ENCODE peak calls at places on chromosomes 3 and 15, in ten cellular contexts. E, J, A, Y, N, Q, L, V, C and W are unnamed samples.

GRCh38 chr15:67116742-67117141 is 51.3 kb downstream of the SMAD3 start:
- DNase-seq in Y (no peak), N (no peak), L (no peak), V (no peak), C (no peak), Q (no peak), E (no peak), A (no peak), J (no peak), W (no peak)

GRCh38 chr3:38907426-38907825 is 91.4 kb upstream of the SCN10A start:
- DNase-seq in J (no peak), Y (no peak), E (no peak), N (no peak), Q (no peak), C (no peak), A (no peak), V (no peak), L (no peak), W (no peak)

GRCh38 chr3:193915613-193916012 is 220.3 kb upstream of the HES1 start:
- DNase-seq in C (no peak), Q (no peak), V (no peak), E (no peak), L (no peak), J (no peak), N (no peak), A (no peak), Y (no peak), W (no peak)

GRCh38 chr3:51684971-51685751 is 14.1 kb downstream of the TEX264 start:
- DNase-seq in E (no peak), C (no peak), N (no peak), Q (no peak), L (no peak), V (no peak), Y (no peak), A (no peak), J (no peak), W (no peak)

GRCh38 chr15:61157933-61158332 is 71.2 kb downstream of the RORA start:
- DNase-seq in Q (no peak), V (no peak), N (peak), E (no peak), C (peak), L (no peak), A (no peak), Y (no peak), J (no peak), W (no peak)

GRCh38 chr3:51955893-51956770 is 951 bp downstream of the GPR62 start:
- DNase-seq in C (peak), J (peak), E (no peak), A (no peak), Q (no peak), V (no peak), L (no peak), N (no peak), Y (no peak), W (no peak)

GRCh38 chr15:69090197-69090948 is 70.1 kb upstream of the GLCE start:
- DNase-seq in Y (no peak), N (no peak), J (no peak), V (no peak), L (no peak), E (no peak), C (peak), Q (no peak), A (no peak), W (no peak)

GRCh38 chr15:71473751-71474150 is 336.6 kb upstream of the NR2E3 start:
- DNase-seq in J (no peak), A (no peak), Q (no peak), E (no peak), N (no peak), L (no peak), Y (no peak), C (no peak), V (no peak), W (no peak)

GRCh38 chr3:156378871-156379270 is 176.0 kb downstream of the SSR3 start:
- DNase-seq in E (no peak), V (peak), A (no peak), C (no peak), J (no peak), Q (no peak), N (no peak), Y (no peak), L (no peak), W (no peak)

GRCh38 chr3:157174265-157174615 is 14.3 kb upstream of the CCNL1 start:
- DNase-seq in V (peak), L (no peak), N (no peak), J (no peak), C (no peak), E (no peak), Y (no peak), A (no peak), Q (no peak), W (no peak)

GRCh38 chr3:106305882-106306445 is 437.2 kb upstream of the CBLB start:
- DNase-seq in A (no peak), N (no peak), J (no peak), E (no peak), Y (no peak), L (no peak), C (no peak), V (no peak), Q (no peak), W (no peak)

GRCh38 chr3:23263796-23264195 is 60.7 kb downstream of the UBE2E2 start:
- DNase-seq in V (no peak), C (peak), N (no peak), J (no peak), L (no peak), A (no peak), Q (no peak), Y (no peak), E (no peak), W (no peak)

GRCh38 chr3:73727117-73727802 is 102.5 kb upstream of the PDZRN3 start:
- DNase-seq in E (no peak), C (peak), A (peak), Y (no peak), V (no peak), N (peak), L (peak), J (no peak), Q (no peak), W (no peak)

GRCh38 chr3:181629701-181630100 is 82.0 kb upstream of the SOX2 start:
- DNase-seq in A (no peak), E (no peak), N (no peak), Q (no peak), J (no peak), Y (no peak), C (no peak), V (no peak), L (no peak), W (no peak)

GRCh38 chr15:57647791-57648130 is 56.1 kb downstream of the MYZAP start:
- DNase-seq in V (no peak), C (peak), Q (no peak), N (no peak), E (no peak), J (no peak), L (no peak), Y (no peak), A (no peak), W (no peak)